ENCODE peak calls at places on chromosomes 12 and 14, in eight cellular contexts. R is IMR-90, O is fibroblast of lung, S is GM23338, V is SK-N-SH, Z is H9, D is neural progenitor cell, X is PC-9. T is an unnamed sample.

GRCh38 chr14:75069021-75069810 is at the start of gene ZC2HC1C:
- DNase-seq in R (peak; percentile 75), O (peak; percentile 78), S (peak; percentile 97), V (peak; percentile 97), Z (peak; percentile 97), D (peak; percentile 95), X (peak; percentile 100), T (peak; percentile 93)

GRCh38 chr12:116336542-116337065 is 59.1 kb upstream of the MED13L start:
- DNase-seq in R (peak; percentile 77), O (peak; percentile 51), S (no peak), V (no peak), Z (no peak), D (no peak), X (no peak), T (no peak)

GRCh38 chr12:80189241-80189640 is 89.9 kb downstream of the OTOGL start:
- DNase-seq in R (peak; percentile 93), O (peak; percentile 93), S (no peak), V (no peak), Z (no peak), D (no peak), X (no peak), T (peak; percentile 58)

GRCh38 chr14:98579140-98579539 is 692.9 kb downstream of the BCL11B start:
- DNase-seq in R (no peak), O (no peak), S (no peak), V (no peak), Z (no peak), D (no peak), X (no peak), T (no peak)

GRCh38 chr12:62689042-62689839 is 222.6 kb downstream of the MON2 start:
- DNase-seq in R (peak; percentile 69), O (peak; percentile 52), S (no peak), V (no peak), Z (no peak), D (no peak), X (no peak), T (no peak)

GRCh38 chr14:95355422-95355821 is 35.7 kb upstream of the CLMN start:
- DNase-seq in R (no peak), O (no peak), S (no peak), V (no peak), Z (no peak), D (no peak), X (no peak), T (no peak)

GRCh38 chr12:69540606-69541386 is 44.5 kb upstream of the CCT2 start:
- DNase-seq in R (peak; percentile 84), O (peak; percentile 76), S (no peak), V (no peak), Z (no peak), D (no peak), X (no peak), T (peak; percentile 91)

GRCh38 chr12:110247340-110248095 is 33.5 kb upstream of the ATP2A2 start:
- DNase-seq in R (no peak), O (peak; percentile 20), S (no peak), V (no peak), Z (no peak), D (no peak), X (peak; percentile 71), T (peak; percentile 62)

GRCh38 chr12:80406253-80406652 is 37.8 kb upstream of the PTPRQ start:
- DNase-seq in R (no peak), O (no peak), S (no peak), V (no peak), Z (no peak), D (no peak), X (no peak), T (no peak)

GRCh38 chr14:32252030-32252670 is 49.1 kb upstream of the RNU6-8 start:
- DNase-seq in R (peak; percentile 75), O (peak; percentile 69), S (peak; percentile 85), V (peak; percentile 76), Z (peak; percentile 56), D (peak; percentile 79), X (peak; percentile 31), T (no peak)

GRCh38 chr12:49827351-49828099 is 688 bp downstream of the NCKAP5L start:
- DNase-seq in R (peak; percentile 46), O (peak; percentile 67), S (peak; percentile 90), V (peak; percentile 85), Z (peak; percentile 90), D (peak; percentile 89), X (peak; percentile 74), T (peak; percentile 89)

GRCh38 chr12:10873374-10873773 is 10.7 kb downstream of the PRH1 start:
- DNase-seq in R (peak; percentile 35), O (peak; percentile 61), S (peak; percentile 30), V (no peak), Z (no peak), D (no peak), X (no peak), T (no peak)

GRCh38 chr12:70645494-70646317 is 8.5 kb upstream of the PTPRB start:
- DNase-seq in R (peak; percentile 85), O (peak; percentile 97), S (peak; percentile 41), V (no peak), Z (peak; percentile 57), D (no peak), X (peak; percentile 72), T (no peak)

GRCh38 chr12:122981587-122982493 is 1.4 kb downstream of the ARL6IP4 start:
- DNase-seq in R (no peak), O (peak; percentile 4), S (no peak), V (no peak), Z (no peak), D (no peak), X (no peak), T (peak; percentile 91)

GRCh38 chr12:53097564-53098353 is at the start of gene IGFBP6:
- DNase-seq in R (peak; percentile 34), O (peak; percentile 64), S (peak; percentile 83), V (peak; percentile 91), Z (peak; percentile 73), D (peak; percentile 74), X (peak; percentile 65), T (peak; percentile 88)

GRCh38 chr12:10048531-10048930 is 18.0 kb downstream of the CLEC9A start:
- DNase-seq in R (no peak), O (no peak), S (no peak), V (no peak), Z (no peak), D (no peak), X (no peak), T (no peak)

GRCh38 chr14:92511472-92512247 is 1.9 kb upstream of the RIN3 start:
- DNase-seq in R (peak; percentile 95), O (peak; percentile 94), S (no peak), V (peak; percentile 33), Z (no peak), D (no peak), X (peak; percentile 50), T (peak; percentile 98)

GRCh38 chr14:58138065-58138718 is 13.8 kb downstream of the ARMH4 start:
- DNase-seq in R (no peak), O (no peak), S (no peak), V (no peak), Z (no peak), D (no peak), X (no peak), T (peak; percentile 36)

GRCh38 chr12:53292441-53292840 is 2.9 kb upstream of the PFDN5 start:
- DNase-seq in R (no peak), O (no peak), S (no peak), V (no peak), Z (no peak), D (no peak), X (no peak), T (no peak)

GRCh38 chr12:124921200-124922008 is 7.0 kb upstream of the UBC start:
- DNase-seq in R (peak; percentile 66), O (peak; percentile 56), S (peak; percentile 76), V (peak; percentile 41), Z (peak; percentile 85), D (peak; percentile 69), X (peak; percentile 55), T (no peak)

GRCh38 chr12:49868952-49869815 is 26.3 kb upstream of the BCDIN3D start:
- DNase-seq in R (peak; percentile 97), O (peak; percentile 98), S (no peak), V (peak; percentile 95), Z (peak; percentile 28), D (no peak), X (peak; percentile 90), T (peak; percentile 98)

GRCh38 chr14:79585845-79586244 is 625.5 kb downstream of the DIO2 start:
- DNase-seq in R (peak; percentile 55), O (peak; percentile 85), S (no peak), V (no peak), Z (no peak), D (no peak), X (no peak), T (no peak)

GRCh38 chr14:20618328-20618749 is 23.2 kb downstream of the OR6S1 start:
- DNase-seq in R (no peak), O (no peak), S (no peak), V (no peak), Z (no peak), D (no peak), X (no peak), T (no peak)
- TF ChIP-seq CTCF in R (no peak), O (no peak), S (no peak), V (no peak), Z (no peak), D (no peak), X (no peak), T (no peak)

GRCh38 chr12:95099270-95099790 is 25.9 kb upstream of the NR2C1 start:
- DNase-seq in R (no peak), O (no peak), S (no peak), V (no peak), Z (no peak), D (no peak), X (no peak), T (no peak)
- H3K27ac ChIP-seq in R (no peak overlapping the region), O (no peak overlapping the region), S (no peak overlapping the region), V (no peak overlapping the region), Z (no peak overlapping the region), D (no peak overlapping the region), X (peak overlapping the region; percentile 75), T (no peak overlapping the region)

DNA sequence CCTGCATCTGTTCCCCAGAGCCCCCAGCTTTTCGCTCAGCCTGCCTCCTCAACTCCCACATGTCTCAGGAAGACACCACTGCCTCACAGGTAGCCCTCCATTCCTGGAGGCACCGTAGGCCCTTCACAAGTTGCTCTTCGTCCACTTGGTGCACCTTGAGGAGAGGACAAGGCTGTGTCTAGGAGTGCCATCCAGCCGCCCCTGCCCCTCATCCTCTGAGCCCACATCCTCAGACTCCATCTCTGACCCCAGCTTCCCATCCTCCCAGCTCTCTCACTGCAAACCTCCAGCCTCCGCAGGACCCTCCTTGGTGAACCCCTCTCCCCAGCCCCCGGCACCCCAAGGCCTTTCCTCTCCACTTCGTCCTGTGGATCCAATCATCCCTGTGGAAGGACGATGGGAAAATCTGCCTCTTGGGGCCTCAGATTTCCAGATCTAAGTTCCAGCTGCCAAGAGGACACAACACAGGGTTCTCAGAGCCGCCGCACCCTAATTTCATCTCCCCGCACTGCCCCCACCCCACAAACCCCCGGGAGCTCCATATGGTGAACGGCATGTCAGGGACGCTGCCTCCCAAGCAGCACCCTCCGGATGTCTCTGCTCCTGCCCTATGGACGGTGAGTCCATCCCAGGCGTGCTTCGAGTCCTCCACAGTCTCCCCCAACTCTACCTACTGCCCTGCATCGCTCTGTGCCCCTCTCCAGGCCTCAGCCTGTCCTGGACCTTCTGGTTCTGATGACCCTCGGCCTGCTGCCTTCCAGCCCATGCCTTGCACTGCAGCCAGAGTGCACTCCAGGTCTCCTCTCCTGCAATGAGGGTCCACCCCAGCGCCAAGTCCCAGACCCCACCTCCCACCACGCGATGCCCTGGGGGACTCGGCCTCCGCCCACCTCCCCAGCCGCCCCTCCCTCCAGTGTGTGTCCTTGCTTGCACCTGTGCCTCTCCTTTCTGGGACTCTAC is 314.1 kb upstream of the DIO3 start:
- DNase-seq in R (no peak), O (no peak), S (no peak), V (peak; percentile 12), Z (no peak), D (no peak), X (no peak), T (peak; percentile 38)
- H4K20me1 ChIP-seq in R (no peaks in the 10 kb centered on the region), O (no peaks in the 10 kb centered on the region), S (no peaks in the 10 kb centered on the region), V (no peaks in the 10 kb centered on the region), Z (no peaks in the 10 kb centered on the region), D (no peaks in the 10 kb centered on the region), X (no peaks in the 10 kb centered on the region), T (no peaks in the 10 kb centered on the region)

GRCh38 chr12:76084277-76085158 is at the start of gene NAP1L1:
- DNase-seq in R (peak; percentile 98), O (peak; percentile 99), S (peak; percentile 98), V (peak; percentile 97), Z (peak; percentile 99), D (peak; percentile 99), X (peak; percentile 95), T (peak; percentile 98)
- TF ChIP-seq CTCF in R (peak; percentile 17), O (peak; percentile 4), S (no peak), V (no peak), Z (no peak), D (peak; percentile 12), X (no peak), T (no peak)

T was measured in osteoblast.